ENCODE peak calls at places on chromosomes 11 and 22, in four cellular contexts. One of them, this sample, is unnamed.

GRCh38 chr11:96338910-96339703 is 3.9 kb downstream of the MAML2 start:
- DNase-seq in HepG2: peak
- DNase-seq in K562: no peak
- DNase-seq in GM12878: peak
- DNase-seq in this sample: no peak

GRCh38 chr22:46777609-46777970 is 15.1 kb downstream of the TBC1D22A start:
- DNase-seq in HepG2: no peak
- DNase-seq in K562: no peak
- DNase-seq in GM12878: no peak
- DNase-seq in this sample: no peak

GRCh38 chr11:118260353-118260752 is 3.7 kb downstream of the MPZL2 start:
- DNase-seq in HepG2: no peak
- DNase-seq in K562: no peak
- DNase-seq in GM12878: no peak
- DNase-seq in this sample: no peak

GRCh38 chr11:71527576-71528210 is 626 bp downstream of the KRTAP5-7 start:
- DNase-seq in HepG2: no peak
- DNase-seq in K562: no peak
- DNase-seq in GM12878: no peak
- DNase-seq in this sample: peak

GRCh38 chr22:37599161-37599560 is 9.5 kb upstream of the GGA1 start:
- DNase-seq in HepG2: no peak
- DNase-seq in K562: no peak
- DNase-seq in GM12878: no peak
- DNase-seq in this sample: no peak

GRCh38 chr11:119474682-119475596 is 52.0 kb upstream of the THY1 start:
- DNase-seq in HepG2: peak
- DNase-seq in K562: peak
- DNase-seq in GM12878: no peak
- DNase-seq in this sample: no peak

GRCh38 chr11:20093775-20094174 is 66.5 kb downstream of the DBX1 start:
- DNase-seq in HepG2: no peak
- DNase-seq in K562: no peak
- DNase-seq in GM12878: no peak
- DNase-seq in this sample: no peak

GRCh38 chr11:33536178-33536577 is 164.4 kb downstream of the C11orf91 start:
- DNase-seq in HepG2: no peak
- DNase-seq in K562: no peak
- DNase-seq in GM12878: no peak
- DNase-seq in this sample: no peak

GRCh38 chr22:42313804-42314581 is 43.5 kb upstream of the TCF20 start:
- DNase-seq in HepG2: peak
- DNase-seq in K562: peak
- DNase-seq in GM12878: no peak
- DNase-seq in this sample: peak

GRCh38 chr22:39729141-39729934 is 158.8 kb downstream of the CACNA1I start:
- DNase-seq in HepG2: no peak
- DNase-seq in K562: no peak
- DNase-seq in GM12878: no peak
- DNase-seq in this sample: no peak
- TF ChIP-seq CHD2 in HepG2: no peak
- TF ChIP-seq CHD2 in K562: no peak
- TF ChIP-seq CHD2 in GM12878: no peak
- TF ChIP-seq CHD2 in this sample: no peak

GRCh38 chr22:35561796-35562526 is 21.3 kb downstream of the RASD2 start:
- DNase-seq in HepG2: no peak
- DNase-seq in K562: peak
- DNase-seq in GM12878: no peak
- DNase-seq in this sample: no peak
- TF ChIP-seq SP1 in HepG2: no peak
- TF ChIP-seq SP1 in K562: no peak
- TF ChIP-seq SP1 in GM12878: no peak
- TF ChIP-seq SP1 in this sample: no peak

DNA sequence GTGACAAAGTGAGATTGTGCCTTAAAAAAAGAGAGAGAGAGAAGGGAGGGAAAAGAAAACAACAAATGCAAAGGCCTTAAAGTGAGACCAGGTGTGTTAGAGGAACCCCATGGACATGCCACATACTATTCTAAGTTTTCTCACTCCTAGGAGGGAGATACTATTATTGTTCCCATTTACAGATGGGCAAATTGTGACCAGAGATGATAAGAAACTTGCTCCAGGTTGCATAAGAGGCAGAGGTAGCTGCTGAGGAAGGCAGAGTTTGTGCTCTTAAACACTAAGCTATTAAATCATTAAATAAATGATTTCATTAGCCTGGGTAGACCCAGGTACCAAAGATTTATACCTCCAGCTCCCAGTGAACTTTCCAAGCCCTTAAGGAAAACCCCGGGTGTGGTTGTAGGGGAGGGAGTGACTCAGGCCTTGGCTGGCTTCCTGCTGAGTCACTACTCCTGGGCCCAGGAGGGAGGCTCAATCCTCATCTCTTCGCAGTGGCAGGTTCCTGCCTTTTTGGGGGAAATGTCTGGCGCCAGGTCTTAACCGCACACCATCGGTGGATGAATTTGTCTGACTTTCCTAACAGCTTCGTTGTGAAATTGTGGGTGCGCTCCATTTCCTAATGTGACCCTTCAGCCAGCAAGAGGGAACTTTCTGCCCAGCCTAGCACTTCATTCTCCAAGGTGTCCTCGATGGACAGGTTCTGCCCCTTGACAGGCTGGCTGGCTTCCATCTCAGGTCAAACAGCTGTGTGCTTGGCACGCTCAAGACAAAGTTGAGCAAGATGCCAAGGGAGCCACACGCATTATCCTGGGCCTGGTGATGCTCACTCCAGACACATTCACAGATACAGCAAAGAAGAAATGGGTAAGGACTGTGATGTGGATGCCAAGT is 33.4 kb upstream of the PTPRJ start:
- DNase-seq in HepG2: no peak
- DNase-seq in K562: peak
- DNase-seq in GM12878: no peak
- DNase-seq in this sample: no peak
- TF ChIP-seq CHD2 in HepG2: no peak
- TF ChIP-seq CHD2 in K562: no peak
- TF ChIP-seq CHD2 in GM12878: no peak
- TF ChIP-seq CHD2 in this sample: no peak

GRCh38 chr11:101470881-101471535 is 112.8 kb downstream of the TRPC6 start:
- DNase-seq in HepG2: peak
- DNase-seq in K562: no peak
- DNase-seq in GM12878: no peak
- DNase-seq in this sample: no peak

GRCh38 chr11:101470414-101470813 is 113.4 kb downstream of the TRPC6 start:
- DNase-seq in HepG2: no peak
- DNase-seq in K562: no peak
- DNase-seq in GM12878: no peak
- DNase-seq in this sample: no peak

GRCh38 chr11:101466352-101466751 is 117.5 kb downstream of the TRPC6 start:
- DNase-seq in HepG2: no peak
- DNase-seq in K562: no peak
- DNase-seq in GM12878: no peak
- DNase-seq in this sample: peak
- TF ChIP-seq SP1 in HepG2: no peak
- TF ChIP-seq SP1 in K562: no peak
- TF ChIP-seq SP1 in GM12878: no peak
- TF ChIP-seq SP1 in this sample: no peak

GRCh38 chr11:115528217-115528616 is 24.0 kb upstream of the CADM1 start:
- DNase-seq in HepG2: no peak
- DNase-seq in K562: no peak
- DNase-seq in GM12878: no peak
- DNase-seq in this sample: no peak
- TF ChIP-seq CHD2 in HepG2: no peak
- TF ChIP-seq CHD2 in K562: no peak
- TF ChIP-seq CHD2 in GM12878: no peak
- TF ChIP-seq CHD2 in this sample: no peak